ENCODE peak calls at places on chromosomes 6 and 20, in ten cellular contexts. Z is hepatocyte; W is psoas muscle; N is HS-27A; G is sciatic nerve; R is DMS 273 treated with DMSO at 0.1 percent for 48 hours; V is activated CD4-positive, CD25-positive, alpha-beta regulatory T cell; D is activated T-helper 2 cell treated with anti-CD3 and anti-CD28 coated beads, Interferon-gamma antibody, Interleukin-2, Interleukin-4, amounts not matched to agents 10 μg/mL and 5 μg/mL and 100 μg/mL, durations not matched to agents 14 hours and 24 hours and 36 hours; F is left cardiac atrium; U is endothelial cell. X is an unnamed sample.

GRCh38 chr6:13725570-13725969 is 13.9 kb upstream of the RANBP9 start:
- DNase-seq in G (no peak), W (no peak), U (no peak), V (no peak), R (no peak), D (no peak), F (no peak), Z (no peak), N (no peak), X (no peak)

GRCh38 chr20:18705906-18706305 is 107.7 kb upstream of the SCP2D1 start:
- DNase-seq in D (no peak), Z (no peak), N (no peak), G (no peak), W (no peak), R (no peak), V (no peak), F (no peak), U (no peak), X (peak)

GRCh38 chr6:63813531-63813930 is 177.9 kb downstream of the PHF3 start:
- DNase-seq in Z (no peak), R (no peak), U (no peak), G (no peak), V (no peak), W (no peak), N (no peak), F (no peak), D (no peak), X (no peak)

GRCh38 chr6:84685983-84686584 is 78.3 kb downstream of the TBX18 start:
- DNase-seq in Z (no peak), R (no peak), G (no peak), U (no peak), D (no peak), W (no peak), N (peak), F (no peak), V (no peak), X (no peak)

GRCh38 chr6:165245287-165245686 is 64.1 kb downstream of the C6orf118 start:
- DNase-seq in F (no peak), W (no peak), R (no peak), U (no peak), Z (peak), N (no peak), V (no peak), D (no peak), G (no peak), X (no peak)

GRCh38 chr6:130366011-130366963 is at the start of gene TMEM200A:
- DNase-seq in N (peak), F (peak), G (peak), V (no peak), U (peak), W (peak), R (no peak), Z (peak), D (no peak), X (no peak)

GRCh38 chr20:41135187-41135887 is 2.0 kb upstream of the PLCG1 start:
- DNase-seq in D (peak), V (peak), U (peak), R (no peak), W (no peak), N (peak), F (peak), Z (peak), G (no peak), X (peak)

GRCh38 chr20:53579581-53580375 is 13.9 kb downstream of the ZNF217 start:
- DNase-seq in G (no peak), Z (peak), N (no peak), R (no peak), V (no peak), F (peak), W (no peak), D (no peak), U (no peak), X (no peak)

GRCh38 chr20:21089421-21089820 is 16.7 kb downstream of the LINC00237 start:
- DNase-seq in W (no peak), G (no peak), F (no peak), U (no peak), N (no peak), R (no peak), V (no peak), Z (no peak), D (no peak), X (peak)

GRCh38 chr6:132551214-132551613 is 1.3 kb upstream of the TAAR8 start:
- DNase-seq in W (no peak), R (no peak), U (no peak), Z (no peak), G (no peak), D (no peak), V (no peak), F (no peak), N (no peak), X (no peak)

GRCh38 chr6:9039258-9039657 is 603.9 kb upstream of the SLC35B3 start:
- DNase-seq in R (no peak), Z (no peak), F (no peak), D (no peak), V (no peak), U (no peak), N (no peak), G (no peak), W (no peak), X (no peak)

GRCh38 chr6:7062445-7063162 is 45.2 kb upstream of the RREB1 start:
- DNase-seq in W (no peak), N (no peak), R (no peak), Z (no peak), D (no peak), V (no peak), U (no peak), F (no peak), G (no peak), X (no peak)

GRCh38 chr6:108838101-108838717 is 10.0 kb upstream of the ARMC2 start:
- DNase-seq in G (no peak), W (no peak), N (no peak), D (no peak), Z (peak), V (no peak), R (no peak), F (no peak), U (peak), X (no peak)

GRCh38 chr6:111909238-111909637 is 36.0 kb upstream of the FYN start:
- DNase-seq in N (no peak), Z (no peak), V (no peak), W (no peak), G (no peak), D (no peak), F (no peak), R (no peak), U (no peak), X (no peak)

GRCh38 chr6:147212618-147213017 is 8.4 kb downstream of the STXBP5 start:
- DNase-seq in N (no peak), G (no peak), D (no peak), F (no peak), R (no peak), W (no peak), V (no peak), U (no peak), Z (no peak), X (no peak)

GRCh38 chr6:85866373-85866740 is 223.7 kb upstream of the SYNCRIP start:
- DNase-seq in G (no peak), D (no peak), N (no peak), Z (no peak), W (no peak), R (no peak), V (no peak), U (no peak), F (no peak), X (no peak)

GRCh38 chr6:107290491-107290890 is 168.9 kb downstream of the PDSS2 start:
- DNase-seq in F (no peak), W (no peak), N (no peak), Z (no peak), D (no peak), U (no peak), V (no peak), R (no peak), G (no peak), X (no peak)

GRCh38 chr20:61260905-61261304 is 8.8 kb downstream of the CDH4 start:
- DNase-seq in W (no peak), N (no peak), U (no peak), V (no peak), Z (no peak), R (no peak), D (no peak), G (no peak), F (no peak), X (no peak)

GRCh38 chr6:85580104-85580877 is 13.4 kb downstream of the SNX14 start:
- DNase-seq in Z (peak), R (no peak), N (no peak), F (no peak), G (no peak), V (no peak), U (no peak), W (no peak), D (no peak), X (no peak)

GRCh38 chr6:33742092-33742491 is 4.6 kb downstream of the IP6K3 start:
- DNase-seq in D (no peak), U (no peak), N (no peak), R (no peak), W (peak), G (no peak), V (no peak), Z (peak), F (no peak), X (no peak)

GRCh38 chr20:36614781-36615557 is 9.4 kb downstream of the RAB5IF start:
- DNase-seq in Z (no peak), D (no peak), U (no peak), R (no peak), N (no peak), W (no peak), F (no peak), V (no peak), G (no peak), X (no peak)

GRCh38 chr6:148998704-148999103 is 251.9 kb downstream of the UST start:
- DNase-seq in V (no peak), R (no peak), U (no peak), G (no peak), W (no peak), N (no peak), D (no peak), Z (no peak), F (no peak), X (no peak)

GRCh38 chr6:155313602-155314091 is 637 bp downstream of the TFB1M start:
- DNase-seq in D (no peak), Z (peak), V (no peak), F (no peak), R (no peak), U (no peak), G (no peak), N (peak), W (no peak), X (no peak)

GRCh38 chr20:3749689-3750639 is 17.5 kb downstream of the HSPA12B start:
- DNase-seq in U (peak), D (no peak), G (no peak), F (no peak), Z (peak), R (peak), N (no peak), V (no peak), W (no peak), X (no peak)

GRCh38 chr20:2301164-2301622 is 5.4 kb downstream of the TGM3 start:
- DNase-seq in W (no peak), G (peak), F (peak), V (no peak), D (no peak), R (no peak), Z (peak), U (no peak), N (no peak), X (no peak)